ENCODE peak calls at places on chromosomes 4 and X, in nine cellular contexts. N, U, X, G, F, R, S, B and Z are unnamed samples.
A peak's percentile ranks its signal among the peaks of the same experiment; 100 is the strongest.

GRCh38 chrX:24229967-24230366 is 80.4 kb downstream of the ZFX start:
- DNase-seq in X (no peak), B (no peak), F (no peak), U (no peak), S (no peak), R (no peak), G (no peak), N (no peak), Z (no peak)

GRCh38 chr4:128565565-128566186 is 243.8 kb upstream of the JADE1 start:
- DNase-seq in G (peak; percentile 69), N (no peak), F (peak; percentile 45), B (no peak), S (peak; percentile 62), R (peak; percentile 85), U (peak; percentile 55), X (no peak), Z (no peak)

GRCh38 chrX:9131066-9131465 is 97.1 kb upstream of the FAM9B start:
- DNase-seq in R (no peak), B (no peak), N (no peak), G (no peak), F (no peak), X (no peak), U (no peak), S (no peak), Z (no peak)

GRCh38 chrX:120604359-120604782 is 470 bp downstream of the MCTS1 start:
- DNase-seq in R (no peak), G (no peak), S (no peak), N (no peak), X (no peak), U (peak; percentile 56), F (no peak), B (peak; percentile 41), Z (no peak)

GRCh38 chr4:152065545-152065944 is 304.7 kb upstream of the GATB start:
- DNase-seq in S (no peak), U (no peak), N (no peak), R (no peak), G (no peak), X (no peak), F (no peak), B (no peak), Z (no peak)

GRCh38 chr4:5954056-5954760 is 61.3 kb upstream of the CRMP1 start:
- DNase-seq in X (peak; percentile 32), R (no peak), S (no peak), N (no peak), U (no peak), B (no peak), G (peak; percentile 39), F (no peak), Z (no peak)

GRCh38 chrX:154401918-154402621 is 3.9 kb downstream of the RPL10 start:
- DNase-seq in S (no peak), F (no peak), X (no peak), U (no peak), R (no peak), N (no peak), B (no peak), G (no peak), Z (no peak)

GRCh38 chr4:132683957-132684356 is 465.1 kb upstream of the PCDH10 start:
- DNase-seq in G (no peak), B (no peak), N (no peak), X (no peak), S (no peak), R (peak; percentile 42), U (no peak), F (no peak), Z (no peak)

GRCh38 chr4:141860974-141861373 is 224.6 kb downstream of the IL15 start:
- DNase-seq in F (no peak), B (no peak), X (no peak), U (no peak), S (no peak), R (peak; percentile 21), G (no peak), N (no peak), Z (no peak)

GRCh38 chrX:24231169-24231568 is 81.6 kb downstream of the ZFX start:
- DNase-seq in F (no peak), B (no peak), U (peak; percentile 87), X (no peak), G (no peak), S (no peak), N (no peak), R (no peak), Z (peak; percentile 37)

GRCh38 chrX:43733699-43734098 is 77.6 kb downstream of the MAOA start:
- DNase-seq in B (no peak), X (no peak), N (no peak), G (no peak), R (no peak), S (no peak), F (no peak), U (no peak), Z (no peak)

GRCh38 chrX:31932769-31933168 is 860.9 kb upstream of the FTHL17 start:
- DNase-seq in G (no peak), U (no peak), N (no peak), R (no peak), F (no peak), S (no peak), B (no peak), X (no peak), Z (no peak)

GRCh38 chr4:133146574-133147198 is 2.4 kb upstream of the PCDH10 start:
- DNase-seq in B (no peak), R (peak; percentile 87), F (peak; percentile 69), G (no peak), X (peak; percentile 66), U (peak; percentile 77), S (peak; percentile 64), N (no peak), Z (no peak)

GRCh38 chrX:87728459-87728858 is 210.9 kb downstream of the KLHL4 start:
- DNase-seq in X (no peak), U (no peak), F (no peak), S (no peak), B (no peak), G (no peak), R (no peak), N (no peak), Z (no peak)

GRCh38 chrX:17803449-17803848 is 57.6 kb downstream of the RAI2 start:
- DNase-seq in B (no peak), S (no peak), G (no peak), U (no peak), N (no peak), R (no peak), F (no peak), X (no peak), Z (no peak)

GRCh38 chr4:1208970-1209704 is 36.8 kb upstream of the SPON2 start:
- DNase-seq in N (no peak), X (peak; percentile 71), F (no peak), S (peak; percentile 59), B (no peak), U (peak; percentile 51), G (peak; percentile 64), R (peak; percentile 1), Z (no peak)

GRCh38 chrX:134545524-134545923 is 85.6 kb downstream of the HPRT1 start:
- DNase-seq in F (no peak), B (no peak), X (no peak), N (no peak), U (no peak), R (peak; percentile 45), S (no peak), G (no peak), Z (no peak)

DNA sequence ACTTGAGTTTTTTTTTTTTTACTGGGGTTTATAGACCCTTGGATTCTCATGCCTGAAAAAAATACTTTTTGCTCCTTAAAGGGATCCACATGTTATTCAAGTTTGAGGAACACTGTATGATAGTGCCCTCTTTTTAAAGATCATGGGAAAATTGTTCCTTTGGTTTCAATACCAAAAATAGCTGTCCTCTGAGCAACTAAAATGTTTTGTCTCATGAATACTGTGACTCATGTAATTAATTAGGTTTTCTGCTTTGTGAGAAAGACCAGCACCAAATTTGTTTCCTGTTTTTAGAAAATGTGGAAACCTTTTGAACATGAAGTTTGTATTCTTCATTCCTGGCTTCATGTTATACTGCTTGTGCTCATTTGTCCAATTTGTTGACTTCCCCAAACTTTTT is 127.5 kb upstream of the SH3RF1 start:
- DNase-seq in S (no peak), G (no peak), U (peak; percentile 90), N (no peak), B (no peak), F (no peak), R (no peak), X (no peak), Z (peak; percentile 38)
- H3K27ac ChIP-seq in S (peak overlapping the region; percentile 10), G (no peak overlapping the region), U (no peak overlapping the region), N (no peak overlapping the region), B (no peak overlapping the region), F (no peak overlapping the region), R (no peak overlapping the region), X (no peak overlapping the region), Z (no peak overlapping the region)

DNA sequence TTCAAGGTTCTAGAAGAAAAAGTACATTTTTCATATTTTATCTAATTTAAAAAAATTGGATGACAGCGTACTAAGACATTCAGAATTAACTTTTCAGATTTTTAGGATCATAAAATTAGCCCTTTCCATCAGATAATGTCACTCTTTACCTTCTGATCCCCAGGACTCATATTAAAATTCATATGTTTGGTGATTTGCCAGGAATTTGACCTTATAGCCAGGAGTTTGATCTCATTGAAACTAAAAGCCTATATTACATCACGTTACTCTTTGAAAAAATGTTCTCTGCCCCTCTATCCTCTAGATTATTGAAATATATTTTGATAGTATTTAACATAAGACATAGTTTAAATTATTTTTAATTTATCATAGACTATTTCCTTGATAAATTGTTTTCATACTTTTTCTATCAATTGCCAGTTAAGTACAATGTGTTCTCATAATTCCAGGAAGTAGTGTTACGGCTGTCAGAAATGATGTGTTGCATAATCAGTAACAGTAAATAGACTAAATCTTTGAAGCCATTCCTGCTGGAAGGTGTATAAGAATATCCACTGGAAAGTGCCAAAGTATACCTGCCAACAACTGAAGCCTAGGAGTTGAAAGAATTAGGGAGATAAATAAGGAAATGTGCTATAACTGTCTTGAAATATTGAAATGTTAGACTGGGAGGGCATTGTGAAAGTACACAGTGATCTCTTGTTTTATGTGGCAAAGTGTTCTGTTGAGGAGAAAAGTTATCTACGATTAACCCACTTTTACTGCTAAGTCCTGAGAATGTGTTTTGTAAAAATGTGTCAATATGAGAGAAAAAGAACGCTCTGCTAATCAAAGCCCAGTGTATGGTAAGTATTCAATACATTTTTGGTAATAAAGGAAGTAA is 32.9 kb upstream of the PDGFC start:
- DNase-seq in X (no peak), B (no peak), N (no peak), R (no peak), F (no peak), G (no peak), S (no peak), U (peak; percentile 33), Z (no peak)
- H3K27ac ChIP-seq in X (peak overlapping the region; percentile 85), B (no peak overlapping the region), N (no peak overlapping the region), R (no peak overlapping the region), F (no peak overlapping the region), G (peak overlapping the region; percentile 58), S (peak overlapping the region; percentile 90), U (no peak overlapping the region), Z (no peak overlapping the region)

DNA sequence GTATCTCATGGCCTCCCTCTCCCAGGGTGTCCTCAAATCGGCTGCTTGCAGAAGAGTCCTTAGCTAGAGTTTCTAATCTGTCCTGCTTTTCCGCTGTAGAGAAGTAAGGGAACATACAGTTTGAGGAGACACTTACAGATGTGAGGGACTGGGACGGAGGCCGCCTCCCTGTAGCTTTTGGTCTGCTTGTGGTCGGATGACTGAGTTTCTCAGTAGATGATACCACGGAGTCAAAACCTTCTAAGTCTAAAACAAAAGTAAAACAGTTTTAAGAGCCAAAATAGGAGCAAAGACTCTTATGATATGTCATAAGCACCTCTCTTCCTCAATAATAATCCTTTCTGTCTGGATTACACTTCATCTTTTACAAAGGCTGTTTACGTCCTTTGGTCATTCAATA is 34.5 kb upstream of the MAP3K15 start:
- DNase-seq in S (no peak), R (no peak), U (no peak), N (no peak), B (no peak), F (no peak), X (no peak), G (no peak), Z (no peak)
- H3K27ac ChIP-seq in S (no peak overlapping the region), R (no peak overlapping the region), U (no peak overlapping the region), N (no peak overlapping the region), B (no peak overlapping the region), F (no peak overlapping the region), X (no peak overlapping the region), G (no peak overlapping the region), Z (no peak overlapping the region)

GRCh38 chr4:27276322-27277073 is 415.9 kb downstream of the STIM2 start:
- DNase-seq in X (no peak), G (no peak), B (no peak), S (no peak), R (no peak), N (no peak), F (no peak), U (no peak), Z (no peak)
- H3K27ac ChIP-seq in X (no peak overlapping the region), G (no peak overlapping the region), B (no peak overlapping the region), S (no peak overlapping the region), R (no peak overlapping the region), N (no peak overlapping the region), F (no peak overlapping the region), U (no peak overlapping the region), Z (no peak overlapping the region)